ENCODE peak calls at places on chromosomes 16 and 17, in five cellular contexts. L is HepG2, E is K562, Q is A549, T is H1. N is an unnamed sample.

GRCh38 chr16:48353565-48354163 is 31.5 kb downstream of the SIAH1 start:
- DNase-seq in E (peak), L (peak), T (peak), Q (peak), N (peak)

GRCh38 chr17:49583226-49583625 is 7.6 kb downstream of the NXPH3 start:
- DNase-seq in T (no peak), L (no peak), E (no peak), Q (no peak), N (no peak)

GRCh38 chr16:27430923-27431484 is 29.0 kb downstream of the IL21R start:
- DNase-seq in Q (no peak), L (no peak), T (peak), E (peak), N (no peak)

GRCh38 chr16:75195811-75196790 is 10.9 kb downstream of the CTRB2 start:
- DNase-seq in E (no peak), T (no peak), Q (no peak), L (no peak), N (no peak)

GRCh38 chr16:642189-643049 is 791 bp downstream of the MCRIP2 start:
- DNase-seq in T (peak), L (peak), E (peak), Q (no peak), N (no peak)

GRCh38 chr17:69412336-69412735 is 2.2 kb upstream of the MAP2K6 start:
- DNase-seq in E (no peak), T (no peak), Q (no peak), L (no peak), N (no peak)

GRCh38 chr16:57624806-57625500 is 3.5 kb upstream of the ADGRG1 start:
- DNase-seq in E (no peak), L (no peak), T (no peak), Q (no peak), N (no peak)

GRCh38 chr17:19533036-19533717 is 477 bp upstream of the SLC47A1 start:
- DNase-seq in T (no peak), L (no peak), Q (no peak), E (no peak), N (no peak)

GRCh38 chr16:14501331-14502255 is 128.5 kb downstream of the PARN start:
- DNase-seq in L (peak), E (peak), T (peak), Q (peak), N (peak)

GRCh38 chr16:89365044-89365467 is 125.3 kb downstream of the ANKRD11 start:
- DNase-seq in Q (no peak), L (no peak), T (no peak), E (no peak), N (no peak)

GRCh38 chr16:82949016-82949415 is 322.2 kb downstream of the CDH13 start:
- DNase-seq in E (no peak), Q (no peak), L (no peak), T (no peak), N (no peak)

GRCh38 chr17:74134991-74135390 is 68.5 kb upstream of the RPL38 start:
- DNase-seq in T (no peak), E (no peak), L (no peak), Q (no peak), N (no peak)

GRCh38 chr17:40063034-40063765 is 435 bp downstream of the THRA start:
- DNase-seq in E (peak), Q (no peak), T (peak), L (peak), N (no peak)

GRCh38 chr17:47803751-47804150 is 17.8 kb downstream of the OSBPL7 start:
- DNase-seq in T (no peak), E (no peak), Q (no peak), L (no peak), N (no peak)

GRCh38 chr17:75822119-75822799 is 21.9 kb downstream of the UNC13D start:
- DNase-seq in E (no peak), T (no peak), L (no peak), Q (no peak), N (no peak)

GRCh38 chr17:48751172-48751571 is 22.6 kb upstream of the HOXB13 start:
- DNase-seq in T (no peak), L (no peak), Q (no peak), E (no peak), N (no peak)

GRCh38 chr17:63550816-63551639 is 751 bp downstream of the DCAF7 start:
- DNase-seq in L (peak), T (peak), E (peak), Q (peak), N (no peak)

GRCh38 chr16:86387461-86388440 is 122.6 kb upstream of the FOXF1 start:
- DNase-seq in Q (peak), L (no peak), E (peak), T (no peak), N (no peak)

GRCh38 chr16:77298638-77299360 is 99.6 kb downstream of the SYCE1L start:
- DNase-seq in T (no peak), E (no peak), L (no peak), Q (peak), N (no peak)

GRCh38 chr16:24507959-24508358 is 31.4 kb upstream of the RBBP6 start:
- DNase-seq in T (no peak), L (no peak), E (no peak), Q (no peak), N (no peak)

GRCh38 chr16:15578824-15579223 is 64.1 kb downstream of the MARF1 start:
- DNase-seq in Q (no peak), T (no peak), E (no peak), L (no peak), N (no peak)

GRCh38 chr17:56624947-56625346 is 31.4 kb downstream of the NOG start:
- DNase-seq in E (no peak), Q (no peak), L (no peak), T (no peak), N (no peak)

GRCh38 chr17:11921296-11921695 is 76.0 kb downstream of the ZNF18 start:
- DNase-seq in Q (no peak), L (no peak), T (no peak), E (no peak), N (no peak)

GRCh38 chr16:76653390-76654026 is 376.3 kb downstream of the CNTNAP4 start:
- DNase-seq in E (peak), Q (peak), L (peak), T (no peak), N (peak)

GRCh38 chr16:85309656-85310587 is 197.7 kb upstream of the CIBAR2 start:
- DNase-seq in E (peak), L (peak), Q (no peak), T (no peak), N (no peak)

DNA sequence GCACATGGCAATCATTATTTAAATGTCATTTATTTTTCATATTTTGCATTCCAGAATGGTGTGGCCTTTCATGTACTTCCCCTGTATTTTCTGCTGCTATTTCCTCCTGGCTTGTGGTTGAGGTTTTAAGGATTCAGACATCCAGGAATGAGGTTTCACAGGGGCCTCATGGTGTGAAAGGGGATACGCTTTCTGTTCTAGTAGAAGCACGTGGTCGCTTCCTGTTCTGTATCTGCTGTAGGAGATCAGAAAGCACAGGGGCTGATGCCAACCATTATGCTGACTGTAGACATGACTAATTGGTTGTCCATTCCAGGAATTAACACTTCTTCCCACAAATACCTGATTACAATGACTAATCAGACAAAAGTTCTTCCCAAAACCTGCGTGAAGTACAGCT is 405.9 kb downstream of the SHISA9 start:
- DNase-seq in T (no peak), L (no peak), Q (no peak), E (no peak), N (no peak)
- TF ChIP-seq HDAC2 in T (no peak), L (no peak), Q (no peak), E (no peak), N (no peak)

GRCh38 chr16:10552998-10553491 is 27.4 kb downstream of the EMP2 start:
- DNase-seq in T (peak), L (no peak), E (peak), Q (peak), N (peak)
- TF ChIP-seq HDAC2 in T (no peak), L (no peak), E (no peak), Q (no peak), N (no peak)

GRCh38 chr17:60804831-60805230 is 127.2 kb downstream of the BCAS3 start:
- DNase-seq in T (no peak), L (no peak), Q (no peak), E (no peak), N (no peak)
- TF ChIP-seq HDAC2 in T (no peak), L (no peak), Q (no peak), E (no peak), N (no peak)

DNA sequence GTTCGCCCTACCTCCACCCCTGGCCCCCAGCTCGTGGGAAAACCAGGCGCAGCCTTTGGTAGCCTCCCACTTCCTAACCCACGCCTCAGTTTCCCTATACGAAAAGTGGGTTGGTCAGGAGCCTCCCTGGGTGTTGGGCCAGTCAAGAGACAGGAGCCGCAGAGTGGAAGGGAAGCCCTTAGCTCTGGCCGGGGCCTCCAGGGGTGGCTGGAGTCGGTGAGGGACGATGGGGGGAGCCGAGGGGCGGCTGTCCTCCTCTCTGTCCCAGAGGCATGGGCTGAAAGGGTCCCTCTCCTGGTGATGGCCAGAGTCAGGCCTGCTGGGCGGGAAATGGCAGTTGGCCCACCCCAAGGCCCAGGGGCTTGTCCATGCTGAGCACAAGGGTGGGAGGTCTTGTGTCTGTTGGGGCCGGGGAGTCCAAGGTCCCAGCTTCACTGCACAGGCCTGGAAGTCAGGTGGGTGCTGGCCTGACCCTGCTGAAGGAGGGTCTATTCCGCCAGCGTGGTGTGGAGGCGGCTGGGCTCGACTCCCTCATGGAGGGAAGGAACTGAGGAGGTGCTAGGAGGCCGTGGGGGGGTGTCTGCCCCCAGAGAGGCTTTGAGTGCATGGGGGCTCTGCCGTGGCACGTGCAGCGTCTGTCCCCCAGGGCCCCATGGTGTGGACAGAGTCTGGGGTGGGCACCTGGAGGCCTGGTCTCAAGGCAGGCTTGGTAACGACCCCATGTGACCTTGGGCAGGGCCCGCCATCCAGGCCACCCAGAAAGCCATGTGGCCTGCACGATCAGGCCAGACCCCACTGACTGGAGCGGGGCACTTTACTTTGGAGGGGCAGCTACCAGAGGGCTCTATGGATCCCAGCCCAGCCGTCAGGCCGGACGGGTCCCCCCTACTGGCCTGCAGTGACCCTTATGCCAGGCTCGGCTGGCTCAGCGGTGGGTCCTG is 1.1 kb downstream of the SLC16A3 start:
- DNase-seq in Q (no peak), T (no peak), L (peak), E (no peak), N (no peak)
- TF ChIP-seq HDAC2 in Q (no peak), T (no peak), L (no peak), E (no peak), N (no peak)

DNA sequence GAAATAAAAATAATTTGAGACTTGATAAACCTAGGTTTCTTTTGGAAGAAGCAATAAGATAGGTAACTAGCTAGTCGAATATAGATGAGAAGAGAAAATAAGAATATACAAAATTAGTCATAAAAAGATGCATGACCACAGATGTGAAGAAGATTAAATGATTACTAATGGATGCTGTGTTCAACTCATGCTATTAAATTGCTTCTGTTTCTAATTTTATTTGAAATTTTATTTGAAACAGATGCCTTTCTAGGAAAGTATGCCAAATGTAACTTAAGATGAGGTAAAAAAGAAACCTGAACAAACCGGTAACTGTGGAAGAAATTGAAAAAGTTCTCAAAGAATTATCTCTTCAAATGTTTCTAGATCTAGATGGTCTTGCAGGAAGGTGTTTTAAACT is 91.6 kb downstream of the OR1D5 start:
- DNase-seq in L (no peak), T (no peak), E (no peak), Q (no peak), N (no peak)
- TF ChIP-seq HDAC2 in L (no peak), T (no peak), E (no peak), Q (no peak), N (no peak)

GRCh38 chr16:23384878-23385277 is 68.1 kb downstream of the COG7 start:
- DNase-seq in Q (no peak), E (no peak), L (no peak), T (no peak), N (no peak)
- TF ChIP-seq HDAC2 in Q (no peak), E (no peak), L (no peak), T (no peak), N (no peak)

N was measured in GM12878.